ENCODE peak calls at places on chromosomes 11 and 22, in seven cellular contexts. E is IMR-90, W is H9, G is H1, M is mesenchymal stem cell, D is trophoblast cell, J is neuronal stem cell. C is an unnamed sample.

GRCh38 chr11:119488256-119488995 is 65.5 kb upstream of the THY1 start:
- DNase-seq in W (peak; percentile 12), J (no peak), M (no peak), G (no peak), E (no peak), D (no peak), C (no peak)

GRCh38 chr22:35605787-35606492 is 11.2 kb downstream of the MB start:
- DNase-seq in W (no peak), D (no peak), G (no peak), M (no peak), J (no peak), E (no peak), C (no peak)

GRCh38 chr11:57903441-57904123 is 120.1 kb upstream of the OR9Q1 start:
- DNase-seq in E (peak; percentile 10), G (no peak), J (no peak), W (no peak), D (peak; percentile 92), M (no peak), C (peak; percentile 68)

GRCh38 chr11:78798567-78799170 is 224.0 kb upstream of the NARS2 start:
- DNase-seq in M (peak; percentile 76), E (peak; percentile 81), W (peak; percentile 77), J (peak; percentile 54), G (peak; percentile 34), D (peak; percentile 86), C (peak; percentile 79)

GRCh38 chr11:27383645-27384044 is 20.6 kb upstream of the CCDC34 start:
- DNase-seq in G (no peak), M (no peak), E (no peak), J (no peak), D (no peak), W (no peak), C (no peak)

GRCh38 chr11:102138677-102139076 is 28.4 kb downstream of the YAP1 start:
- DNase-seq in M (peak; percentile 85), D (peak; percentile 76), E (peak; percentile 92), J (no peak), W (no peak), G (no peak), C (no peak)

GRCh38 chr11:60924110-60924905 is at the start of gene TMEM132A:
- DNase-seq in J (peak; percentile 63), W (peak; percentile 87), E (peak; percentile 68), M (peak; percentile 80), D (peak; percentile 81), G (no peak), C (peak; percentile 92)

GRCh38 chr11:126197277-126197939 is 14.0 kb downstream of the RPUSD4 start:
- DNase-seq in E (peak; percentile 90), M (peak; percentile 54), G (no peak), D (peak; percentile 99), J (no peak), W (no peak), C (peak; percentile 21)

GRCh38 chr22:38284042-38284402 is 11.2 kb upstream of the TMEM184B start:
- DNase-seq in J (no peak), E (peak; percentile 96), W (no peak), G (no peak), M (peak; percentile 97), D (peak; percentile 95), C (peak; percentile 38)

GRCh38 chr22:30206964-30207363 is 39.6 kb downstream of the LIF start:
- DNase-seq in D (peak; percentile 89), W (peak; percentile 55), M (peak; percentile 96), J (peak; percentile 51), G (no peak), E (peak; percentile 99), C (peak; percentile 88)

GRCh38 chr11:123429851-123430735 is at the start of gene GRAMD1B:
- DNase-seq in J (peak; percentile 69), D (peak; percentile 47), G (peak; percentile 54), W (peak; percentile 93), M (peak; percentile 53), E (peak; percentile 90), C (peak; percentile 94)

GRCh38 chr11:96061730-96062524 is 138.0 kb upstream of the MTMR2 start:
- DNase-seq in G (no peak), E (peak; percentile 51), W (no peak), D (no peak), J (no peak), M (peak; percentile 26), C (no peak)

GRCh38 chr11:8237453-8237852 is 26.2 kb downstream of the LMO1 start:
- DNase-seq in D (no peak), E (no peak), W (no peak), M (no peak), G (no peak), J (no peak), C (no peak)

GRCh38 chr11:125946712-125947418 is 1.0 kb downstream of the VSIG10L2 start:
- DNase-seq in E (no peak), W (no peak), D (no peak), G (no peak), M (no peak), J (no peak), C (no peak)

GRCh38 chr22:31343235-31344191 is 2.6 kb downstream of the PATZ1 start:
- DNase-seq in G (peak; percentile 68), D (peak; percentile 84), W (peak; percentile 92), J (peak; percentile 74), M (peak; percentile 43), E (peak; percentile 26), C (peak; percentile 83)

GRCh38 chr11:24779791-24780190 is 282.9 kb downstream of the LUZP2 start:
- DNase-seq in G (no peak), W (no peak), M (no peak), J (no peak), E (no peak), D (peak; percentile 1), C (peak; percentile 50)

GRCh38 chr22:44158766-44159165 is 22.0 kb upstream of the PARVG start:
- DNase-seq in E (no peak), G (no peak), W (no peak), D (no peak), M (no peak), J (no peak), C (no peak)
- H3K18ac ChIP-seq in E (no peak overlapping the region), G (peak overlapping the region; percentile 17), W (no peak overlapping the region), D (no peak overlapping the region), M (no peak overlapping the region), J (peak overlapping the region; percentile 32), C (no peak overlapping the region)

DNA sequence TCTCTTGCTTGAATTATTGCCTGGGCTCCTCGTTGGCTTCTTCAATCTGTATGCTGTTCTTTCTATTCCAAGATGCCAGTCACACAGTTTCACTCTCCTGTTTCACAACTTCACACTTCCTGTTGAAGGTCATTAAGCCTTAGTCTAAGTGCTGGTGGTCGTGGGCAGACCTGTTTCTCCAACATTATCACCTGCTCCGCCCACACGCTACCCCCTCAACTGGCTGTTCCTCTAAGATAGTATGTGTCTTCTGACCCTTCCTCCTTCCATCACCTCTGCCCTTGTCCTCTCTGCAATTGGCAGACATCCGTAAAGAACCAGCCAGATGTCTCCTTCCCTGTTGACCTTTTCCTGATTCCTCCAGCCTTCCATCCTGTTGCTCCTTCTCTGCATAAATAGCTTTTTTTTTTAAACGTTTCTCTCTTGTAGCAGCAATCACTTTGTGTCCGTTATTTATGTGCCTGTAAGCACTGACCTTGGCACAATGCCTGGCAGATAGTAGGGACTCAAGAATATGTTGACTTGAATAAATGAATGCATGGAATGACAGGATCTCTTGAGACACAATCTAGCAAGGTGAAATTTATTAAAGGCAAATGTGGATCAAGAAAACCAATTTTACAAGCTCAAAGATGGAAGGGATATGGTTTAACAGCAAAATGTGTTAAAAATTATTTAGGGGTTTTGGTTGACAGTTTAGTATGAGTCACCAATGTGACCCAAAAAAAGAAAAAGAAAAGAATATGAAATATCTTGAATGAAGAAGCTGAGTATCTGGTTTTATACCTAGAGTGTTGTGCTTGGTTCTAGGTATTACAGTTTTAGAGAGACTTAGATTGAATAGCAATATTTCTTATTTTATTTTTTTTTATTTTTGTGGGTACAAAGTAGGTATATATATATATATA is 12.6 kb downstream of the DIXDC1 start:
- DNase-seq in M (peak; percentile 21), W (no peak), D (no peak), G (no peak), E (no peak), J (no peak), C (no peak)
- H3K18ac ChIP-seq in M (no peak overlapping the region), W (no peak overlapping the region), D (no peak overlapping the region), G (no peak overlapping the region), E (no peak overlapping the region), J (no peak overlapping the region), C (no peak overlapping the region)

GRCh38 chr11:11173316-11174025 is 179.6 kb downstream of the CSNK2A3 start:
- DNase-seq in G (no peak), E (no peak), J (no peak), D (peak; percentile 42), M (no peak), W (no peak), C (no peak)

GRCh38 chr11:11171285-11171684 is 181.8 kb downstream of the CSNK2A3 start:
- DNase-seq in W (no peak), E (peak; percentile 4), J (no peak), D (no peak), G (no peak), M (peak; percentile 67), C (peak; percentile 42)

GRCh38 chr11:11169715-11170351 is 183.2 kb downstream of the CSNK2A3 start:
- DNase-seq in E (no peak), G (no peak), J (no peak), W (no peak), M (no peak), D (peak; percentile 75), C (no peak)

GRCh38 chr11:11170352-11171084 is 182.5 kb downstream of the CSNK2A3 start:
- DNase-seq in J (no peak), M (no peak), D (no peak), E (no peak), W (no peak), G (no peak), C (no peak)

DNA sequence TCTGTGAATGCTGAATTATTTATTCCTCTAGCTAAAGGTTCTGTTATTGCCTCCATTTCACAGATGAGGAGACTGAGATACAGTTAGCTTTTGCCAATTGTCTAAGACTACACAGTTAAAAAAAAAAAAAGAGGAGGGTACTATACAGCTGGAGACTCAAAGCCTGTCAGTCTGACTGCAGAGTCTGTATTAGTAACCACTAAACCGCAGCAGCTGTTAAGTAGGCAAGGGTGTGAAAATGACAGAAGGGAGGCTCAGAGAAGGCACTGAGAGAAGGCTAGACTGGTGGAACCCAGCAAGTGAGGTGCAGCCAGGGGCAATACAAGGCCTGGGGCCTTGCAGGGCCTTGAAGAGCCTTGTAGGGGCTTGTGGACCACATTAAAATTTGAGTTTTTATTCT is 181.2 kb downstream of the CSNK2A3 start:
- DNase-seq in G (no peak), M (peak; percentile 68), E (no peak), D (no peak), J (no peak), W (no peak), C (no peak)
- H3K18ac ChIP-seq in G (no peak overlapping the region), M (no peak overlapping the region), E (no peak overlapping the region), D (no peak overlapping the region), J (no peak overlapping the region), W (no peak overlapping the region), C (no peak overlapping the region)

DNA sequence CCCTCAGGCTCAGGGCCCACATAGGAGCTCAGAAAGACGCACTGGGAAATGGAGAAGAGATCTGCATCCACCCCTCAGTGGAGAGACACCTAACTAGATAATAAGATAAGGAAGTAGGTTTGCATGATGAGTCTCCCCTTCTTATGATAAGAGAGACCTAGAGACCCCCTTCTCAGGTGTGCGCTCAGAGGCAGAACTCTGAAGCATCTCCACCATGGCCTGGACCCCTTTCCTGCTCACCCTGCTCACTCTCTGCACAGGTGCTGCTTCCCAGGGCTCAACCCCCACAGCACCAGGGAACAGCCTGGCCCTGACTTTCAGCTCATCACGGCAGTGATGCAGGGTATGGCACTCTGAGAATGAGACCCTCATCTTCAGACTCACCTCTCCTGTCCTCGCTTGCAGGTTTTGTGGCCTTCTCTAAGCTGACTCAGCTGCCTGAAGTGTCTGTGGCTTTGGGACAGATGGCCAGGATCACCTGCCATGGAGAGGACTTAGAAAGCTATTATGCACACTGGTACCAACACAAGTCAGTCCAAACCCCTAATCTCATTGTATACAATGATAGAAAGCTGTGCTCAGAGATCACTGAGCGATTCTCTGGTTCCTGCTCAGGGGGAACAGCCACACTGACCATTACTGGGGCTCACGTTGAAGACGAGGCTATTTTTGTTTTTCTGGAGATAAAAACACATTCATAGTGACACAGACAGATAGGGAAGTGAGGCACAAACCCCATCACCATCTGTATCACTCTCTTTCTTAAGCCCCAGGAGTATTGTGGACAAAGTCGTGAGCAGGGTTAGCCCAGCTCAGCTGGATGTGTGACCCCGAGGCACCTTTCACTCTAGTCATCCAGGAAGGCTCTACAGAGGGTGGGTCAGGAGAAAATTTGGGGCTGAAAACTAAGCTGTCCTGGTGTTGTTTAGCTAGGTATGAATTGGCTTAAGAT is 29.7 kb upstream of the IGLL5 start:
- DNase-seq in W (no peak), E (no peak), J (no peak), M (no peak), D (no peak), G (no peak), C (no peak)
- H3K18ac ChIP-seq in W (no peak overlapping the region), E (no peak overlapping the region), J (peak overlapping the region; percentile 15), M (no peak overlapping the region), D (no peak overlapping the region), G (no peak overlapping the region), C (no peak overlapping the region)

C was measured in mesendoderm.